ENCODE peak calls at places on chromosomes 13 and 19, in four cellular contexts. Z is heart left ventricle, D is astrocyte, L is gastrocnemius medialis. N is an unnamed sample.

GRCh38 chr13:112968910-112969691 is at the start of gene MCF2L:
- DNase-seq in Z (peak; percentile 45), D (peak; percentile 16), L (no peak), N (no peak)

GRCh38 chr13:21537105-21537504 is 66.9 kb downstream of the MICU2 start:
- DNase-seq in D (no peak), Z (no peak), L (no peak), N (no peak)

GRCh38 chr13:40221460-40222201 is 444.8 kb downstream of the FOXO1 start:
- DNase-seq in Z (no peak), D (peak; percentile 92), L (peak; percentile 68), N (no peak)

GRCh38 chr19:43786665-43787064 is 5.9 kb upstream of the KCNN4 start:
- DNase-seq in D (no peak), L (no peak), Z (no peak), N (no peak)

GRCh38 chr13:74205313-74205690 is 71.1 kb upstream of the KLF12 start:
- DNase-seq in Z (no peak), L (no peak), D (peak; percentile 59), N (no peak)

GRCh38 chr19:32750441-32751055 is 31.0 kb downstream of the TDRD12 start:
- DNase-seq in Z (no peak), D (no peak), L (no peak), N (no peak)

GRCh38 chr13:106471957-106472543 is 63.4 kb downstream of the EFNB2 start:
- DNase-seq in L (no peak), Z (peak; percentile 43), D (peak; percentile 93), N (peak; percentile 62)

GRCh38 chr19:12052057-12052570 is 647 bp downstream of the ZNF878 start:
- DNase-seq in L (no peak), Z (no peak), D (peak; percentile 16), N (no peak)

GRCh38 chr13:108926848-108927247 is 297.4 kb downstream of the MYO16 start:
- DNase-seq in D (no peak), L (no peak), Z (no peak), N (no peak)

GRCh38 chr19:5631511-5632240 is 8.8 kb downstream of the SAFB start:
- DNase-seq in L (no peak), Z (no peak), D (no peak), N (no peak)
- H3K27ac ChIP-seq in L (peak overlapping the region; percentile 19), Z (peak overlapping the region; percentile 23), D (no peak overlapping the region), N (no peak overlapping the region)

GRCh38 chr19:58544591-58545285 is 874 bp downstream of the TRIM28 start:
- DNase-seq in L (no peak), Z (no peak), D (no peak), N (no peak)

GRCh38 chr19:58547323-58548312 is 3.8 kb downstream of the TRIM28 start:
- DNase-seq in D (no peak), Z (no peak), L (no peak), N (no peak)

GRCh38 chr19:58545286-58546068 is 1.6 kb downstream of the TRIM28 start:
- DNase-seq in Z (no peak), D (no peak), L (no peak), N (no peak)

GRCh38 chr19:58546131-58546530 is 2.3 kb downstream of the TRIM28 start:
- DNase-seq in Z (no peak), L (no peak), D (no peak), N (no peak)

DNA sequence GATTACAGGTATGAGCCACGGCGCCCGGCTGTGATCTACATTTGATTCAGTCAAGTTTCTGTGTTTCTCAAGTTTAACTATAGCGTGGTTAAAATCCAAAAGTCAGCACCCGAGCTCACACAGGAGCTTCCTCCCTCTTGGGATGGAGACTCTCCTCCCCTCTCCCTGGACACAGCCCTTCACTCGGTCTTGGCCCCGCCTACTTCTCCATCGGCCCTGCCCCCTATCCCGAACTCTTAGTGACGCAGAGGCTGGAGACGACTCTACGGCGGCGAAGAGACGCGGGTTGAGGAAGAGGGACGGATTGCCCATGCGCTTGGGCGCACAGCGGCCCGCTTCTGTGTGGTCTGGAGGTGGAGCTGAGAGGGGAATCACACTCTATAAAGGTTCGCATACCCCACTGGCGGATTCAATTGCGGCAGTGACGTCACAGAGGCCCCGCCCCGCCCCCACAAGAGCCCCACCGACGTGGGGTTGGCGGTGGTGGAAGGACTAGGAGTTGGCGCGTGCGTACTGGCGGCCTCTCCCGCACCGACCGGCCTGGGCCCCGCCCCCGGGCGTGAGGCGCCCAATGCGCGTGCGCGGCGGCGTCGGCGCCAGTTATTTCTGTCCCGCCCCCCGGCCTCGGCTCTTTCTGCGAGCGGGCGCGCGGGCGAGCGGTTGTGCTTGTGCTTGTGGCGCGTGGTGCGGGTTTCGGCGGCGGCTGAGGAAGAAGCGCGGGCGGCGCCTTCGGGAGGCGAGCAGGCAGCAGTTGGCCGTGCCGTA is at the start of gene TRIM28:
- DNase-seq in Z (peak; percentile 98), L (peak; percentile 97), D (peak; percentile 97), N (peak; percentile 92)
- H3K4me1 ChIP-seq in Z (peaks cover 36% of the 10 kb centered on the region), L (peaks cover 21% of the 10 kb centered on the region), D (peaks cover 16% of the 10 kb centered on the region), N (peaks cover 21% of the 10 kb centered on the region)

DNA sequence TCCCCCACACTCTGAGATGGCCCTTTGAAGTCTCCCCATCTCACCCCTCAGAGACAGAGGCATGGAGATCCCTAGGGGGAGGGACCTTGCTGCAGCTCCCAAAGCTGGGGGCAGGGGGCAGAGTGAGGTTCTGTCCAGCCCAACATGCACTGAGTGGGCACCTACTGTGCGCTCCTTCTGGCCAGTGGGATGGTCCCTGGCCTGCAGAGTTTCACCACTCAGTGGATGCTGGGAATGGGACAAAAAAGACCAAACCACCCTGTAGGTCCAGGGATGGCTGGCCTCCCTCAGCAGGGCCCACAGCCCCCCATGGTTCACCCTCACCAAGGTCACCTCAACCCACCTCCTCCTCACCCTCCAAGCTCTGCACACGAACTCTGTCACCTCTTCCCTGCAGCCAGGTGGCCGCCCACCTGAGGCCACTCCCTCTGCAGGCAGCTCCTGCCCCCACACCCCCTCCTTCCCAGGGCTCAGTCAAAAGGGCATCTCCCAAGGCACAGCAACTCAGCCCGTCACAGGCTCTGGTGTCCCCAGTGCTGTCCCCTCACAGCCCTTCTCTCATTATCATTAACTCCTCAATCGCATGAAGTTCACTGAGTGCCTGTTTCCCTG is 16.1 kb downstream of the CEACAM21 start:
- DNase-seq in D (no peak), L (no peak), Z (no peak), N (no peak)
- H3K27ac ChIP-seq in D (no peak overlapping the region), L (no peak overlapping the region), Z (no peak overlapping the region), N (no peak overlapping the region)

GRCh38 chr13:91313103-91313502 is 34.4 kb upstream of the MIR17HG start:
- DNase-seq in L (no peak), Z (no peak), D (no peak), N (no peak)
- H3K4me1 ChIP-seq in L (peaks cover 3% of the 10 kb centered on the region), Z (no peaks in the 10 kb centered on the region), D (no peaks in the 10 kb centered on the region), N (no peaks in the 10 kb centered on the region)

GRCh38 chr13:51942189-51942588 is 69.1 kb downstream of the ATP7B start:
- DNase-seq in Z (no peak), L (no peak), D (no peak), N (no peak)
- H3K27ac ChIP-seq in Z (no peak overlapping the region), L (no peak overlapping the region), D (no peak overlapping the region), N (no peak overlapping the region)

GRCh38 chr19:3669616-3670257 is 30.5 kb downstream of the PIP5K1C start:
- DNase-seq in Z (no peak), D (no peak), L (no peak), N (no peak)
- H3K4me1 ChIP-seq in Z (peaks cover 79% of the 10 kb centered on the region), D (peaks cover 44% of the 10 kb centered on the region), L (peaks cover 34% of the 10 kb centered on the region), N (peaks cover 32% of the 10 kb centered on the region)

GRCh38 chr13:48233886-48234488 is 981 bp downstream of the ITM2B start:
- DNase-seq in D (peak; percentile 55), L (no peak), Z (no peak), N (no peak)

GRCh38 chr13:48233097-48233885 is at the start of gene ITM2B:
- DNase-seq in L (peak; percentile 64), D (peak; percentile 47), Z (peak; percentile 84), N (no peak)

GRCh38 chr13:48235814-48236135 is 2.8 kb downstream of the ITM2B start:
- DNase-seq in D (no peak), L (no peak), Z (no peak), N (no peak)

GRCh38 chr13:48235100-48235813 is 2.3 kb downstream of the ITM2B start:
- DNase-seq in L (peak; percentile 56), D (peak; percentile 42), Z (no peak), N (no peak)

DNA sequence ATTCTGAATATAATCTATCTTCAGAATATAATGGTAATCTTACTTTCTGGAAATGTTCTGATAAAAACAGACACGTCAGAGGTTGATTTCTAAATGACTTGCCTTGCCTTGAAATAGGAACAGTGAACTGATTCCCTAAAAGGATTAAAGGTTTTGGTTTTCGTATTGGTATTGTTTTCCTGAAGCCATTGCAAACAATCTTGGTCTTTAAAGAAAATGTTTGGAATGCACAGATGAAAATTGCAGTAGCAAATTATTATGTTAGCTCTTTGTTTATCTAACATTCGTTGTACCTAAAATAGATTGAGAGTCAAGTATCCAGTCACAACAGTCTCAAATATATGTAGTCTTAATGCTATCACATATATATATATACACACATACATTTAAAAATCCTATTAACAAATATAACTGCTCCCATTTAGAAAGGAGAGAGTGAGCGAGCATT is 1.7 kb downstream of the ITM2B start:
- DNase-seq in D (no peak), Z (no peak), L (no peak), N (no peak)
- H3K27ac ChIP-seq in D (peak overlapping the region; percentile 86), Z (peak overlapping the region; percentile 100), L (peak overlapping the region; percentile 91), N (peak overlapping the region; percentile 100)

GRCh38 chr19:42279902-42280760 is 11.1 kb downstream of the CIC start:
- DNase-seq in Z (peak; percentile 95), D (peak; percentile 82), L (peak; percentile 83), N (peak; percentile 87)
- H3K4me1 ChIP-seq in Z (peaks cover 89% of the 10 kb centered on the region), D (peaks cover 66% of the 10 kb centered on the region), L (peaks cover 68% of the 10 kb centered on the region), N (peaks cover 56% of the 10 kb centered on the region)

GRCh38 chr19:3027292-3027691 is 1.8 kb downstream of the TLE2 start:
- DNase-seq in D (no peak), Z (no peak), L (no peak), N (no peak)

GRCh38 chr19:3025516-3025890 is 3.6 kb downstream of the TLE2 start:
- DNase-seq in L (no peak), D (no peak), Z (no peak), N (no peak)

GRCh38 chr19:3024509-3024869 is 4.6 kb downstream of the TLE2 start:
- DNase-seq in D (no peak), L (no peak), Z (no peak), N (no peak)

GRCh38 chr19:3026768-3027167 is 2.3 kb downstream of the TLE2 start:
- DNase-seq in D (no peak), L (no peak), Z (no peak), N (no peak)

GRCh38 chr19:3024870-3025515 is 4.1 kb downstream of the TLE2 start:
- DNase-seq in D (no peak), L (no peak), Z (no peak), N (no peak)
- H3K27ac ChIP-seq in D (no peak overlapping the region), L (no peak overlapping the region), Z (no peak overlapping the region), N (no peak overlapping the region)